ENCODE peak calls at places on chromosomes 7 and 10, in four cellular contexts. J is OCI-LY7, C is WTC11, T is left lung. R is an unnamed sample.

GRCh38 chr7:106224797-106225196 is 60.0 kb downstream of the NAMPT start:
- DNase-seq in C (no peak), T (no peak), J (no peak), R (no peak)

GRCh38 chr7:107726356-107727130 is 17.4 kb upstream of the CBLL1 start:
- DNase-seq in J (no peak), T (no peak), C (no peak), R (no peak)

GRCh38 chr10:48206470-48207250 is 67.8 kb downstream of the FRMPD2 start:
- DNase-seq in T (no peak), J (no peak), C (no peak), R (no peak)

GRCh38 chr7:56092789-56093531 is at the start of gene PHKG1:
- DNase-seq in C (peak; percentile 36), J (no peak), T (peak; percentile 83), R (peak; percentile 81)

GRCh38 chr10:97020452-97021400 is 165.0 kb downstream of the SLIT1 start:
- DNase-seq in T (peak; percentile 53), J (no peak), C (no peak), R (no peak)

GRCh38 chr10:113397031-113397430 is 155.8 kb upstream of the HABP2 start:
- DNase-seq in T (peak; percentile 65), J (no peak), C (no peak), R (no peak)

GRCh38 chr10:98267069-98267893 is 713 bp downstream of the LOXL4 start:
- DNase-seq in J (no peak), C (no peak), T (no peak), R (no peak)

GRCh38 chr7:151632750-151633515 is 113.2 kb upstream of the RHEB start:
- DNase-seq in T (peak; percentile 93), C (peak; percentile 56), J (peak; percentile 52), R (peak; percentile 83)

GRCh38 chr10:71776528-71776927 is 3.2 kb upstream of the VSIR start:
- DNase-seq in J (peak; percentile 30), C (no peak), T (no peak), R (no peak)

GRCh38 chr10:11154333-11154732 is 136.7 kb downstream of the CELF2 start:
- DNase-seq in C (no peak), T (no peak), J (no peak), R (no peak)

GRCh38 chr10:92839191-92840085 is 8.9 kb upstream of the EXOC6 start:
- DNase-seq in T (peak; percentile 88), C (peak; percentile 89), J (peak; percentile 59), R (peak; percentile 79)

GRCh38 chr10:98795467-98795866 is 348.7 kb upstream of the HPS1 start:
- DNase-seq in J (no peak), T (no peak), C (no peak), R (no peak)

GRCh38 chr7:138514044-138514443 is 54.0 kb downstream of the TRIM24 start:
- DNase-seq in J (no peak), T (no peak), C (no peak), R (no peak)

GRCh38 chr7:158157460-158157859 is 430.2 kb downstream of the PTPRN2 start:
- DNase-seq in C (no peak), T (no peak), J (no peak), R (no peak)

DNA sequence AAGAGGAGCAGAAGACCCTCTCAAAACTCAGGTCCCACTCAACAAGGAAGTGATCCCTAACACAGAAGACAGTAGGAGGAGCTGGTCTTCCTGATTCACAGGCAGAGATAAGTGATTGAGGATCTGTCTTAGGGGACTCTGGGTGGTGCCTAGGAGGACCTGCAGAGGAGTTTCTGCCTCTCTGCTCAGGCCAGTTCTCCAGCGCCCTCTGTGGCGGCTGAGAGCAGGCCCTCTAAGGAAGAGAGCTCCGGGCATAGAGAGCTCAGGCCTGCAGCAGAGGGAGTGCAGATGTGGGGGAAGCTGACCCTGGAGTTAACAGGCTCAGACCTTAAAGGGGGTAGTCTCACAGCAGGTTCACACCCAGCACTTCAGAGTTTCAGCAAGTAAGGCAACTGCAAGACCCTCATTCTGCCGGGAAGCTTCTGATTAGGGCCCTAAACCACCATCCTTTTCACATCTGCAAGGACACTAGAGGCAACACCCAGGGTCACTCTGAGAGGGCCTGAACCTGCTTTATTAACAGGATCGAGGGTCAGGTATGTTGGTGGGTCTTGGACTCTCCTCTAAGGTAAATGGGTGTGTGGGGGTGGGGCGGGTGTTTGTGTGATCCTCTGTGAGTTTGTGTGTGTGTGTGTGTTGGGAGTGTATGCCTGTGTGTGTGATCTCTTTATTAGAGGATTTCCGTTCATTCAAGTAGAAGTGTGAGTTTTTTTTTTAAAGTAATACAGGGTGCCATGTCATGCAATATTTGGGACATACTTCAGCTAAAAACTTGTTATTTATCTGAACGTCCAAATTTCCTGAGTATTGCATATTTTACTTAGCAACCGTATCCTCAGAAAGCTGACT is 57.6 kb upstream of the TARP start:
- DNase-seq in J (peak; percentile 73), C (peak; percentile 83), T (no peak), R (no peak)
- TF ChIP-seq CTCF in J (peak; percentile 73), C (peak; percentile 26), T (no peak), R (no peak)

GRCh38 chr10:89555688-89556445 is 20.5 kb upstream of the SLC16A12 start:
- DNase-seq in T (no peak), J (no peak), C (peak; percentile 33), R (no peak)
- TF ChIP-seq CTCF in T (no peak), J (no peak), C (no peak), R (no peak)

GRCh38 chr10:87819274-87819585 is 1.2 kb upstream of the ATAD1 start:
- DNase-seq in C (no peak), T (no peak), J (no peak), R (no peak)

GRCh38 chr10:87817291-87817872 is 644 bp downstream of the ATAD1 start:
- DNase-seq in T (no peak), C (no peak), J (peak; percentile 49), R (no peak)

GRCh38 chr10:87816842-87817178 is 1.2 kb downstream of the ATAD1 start:
- DNase-seq in T (no peak), C (no peak), J (no peak), R (no peak)

GRCh38 chr10:87818505-87819273 is 663 bp upstream of the ATAD1 start:
- DNase-seq in C (no peak), T (no peak), J (peak; percentile 91), R (peak; percentile 67)

GRCh38 chr10:87817873-87818504 is at the start of gene ATAD1:
- DNase-seq in C (peak; percentile 80), J (peak; percentile 93), T (peak; percentile 95), R (peak; percentile 93)
- TF ChIP-seq CTCF in C (no peak), J (peak; percentile 28), T (peak; percentile 12), R (peak; percentile 29)

GRCh38 chr10:23035569-23035968 is 59.8 kb upstream of the MSRB2 start:
- DNase-seq in T (no peak), C (peak; percentile 36), J (no peak), R (no peak)
- TF ChIP-seq CTCF in T (no peak), C (peak; percentile 19), J (peak; percentile 27), R (no peak)

DNA sequence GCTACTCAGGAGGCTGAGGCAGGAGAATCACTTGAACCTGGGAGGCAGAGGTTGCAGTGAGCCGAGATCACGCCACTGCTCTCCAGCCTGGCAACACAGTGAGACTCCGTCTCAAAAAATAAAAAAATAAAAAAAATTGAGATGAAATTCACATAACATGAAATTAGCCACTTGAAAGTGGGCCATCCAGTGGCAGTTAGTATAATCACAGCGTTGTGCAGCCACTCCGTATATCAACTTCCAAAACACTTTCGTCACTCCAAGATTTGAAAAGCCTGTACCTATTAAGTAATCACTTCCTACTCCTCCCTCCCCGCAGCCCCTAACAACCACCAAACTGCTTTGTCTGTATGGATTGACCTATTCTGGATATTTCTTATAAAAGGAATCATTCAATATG is 20.7 kb upstream of the CACUL1 start:
- DNase-seq in T (no peak), C (no peak), J (no peak), R (no peak)
- TF ChIP-seq CTCF in T (no peak), C (no peak), J (no peak), R (peak; percentile 15)

GRCh38 chr10:130560079-130560478 is 423.9 kb downstream of the GLRX3 start:
- DNase-seq in J (no peak), T (no peak), C (no peak), R (no peak)
- TF ChIP-seq CTCF in J (no peak), T (no peak), C (no peak), R (no peak)

DNA sequence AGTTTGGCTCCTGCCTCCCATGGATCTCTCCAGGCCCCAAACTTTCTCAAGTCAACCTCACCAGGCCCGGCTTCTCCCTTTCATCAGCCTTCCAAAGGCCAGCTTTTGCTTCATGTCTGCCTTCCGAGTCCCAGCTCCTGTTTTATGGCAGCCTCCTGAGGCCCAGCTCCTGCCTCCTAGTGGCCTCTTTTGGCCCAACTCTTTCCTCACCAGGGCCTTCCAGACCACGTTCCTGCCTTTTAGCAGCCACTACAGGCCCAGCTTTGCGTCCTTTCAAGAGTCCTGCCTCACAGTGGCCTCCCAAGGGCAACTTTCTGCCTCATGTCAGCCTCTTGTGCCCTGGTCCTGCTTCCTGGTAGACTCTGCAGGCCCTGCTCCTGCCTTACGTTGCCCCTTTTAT is 15.3 kb upstream of the TMEM248 start:
- DNase-seq in T (no peak), C (peak; percentile 40), J (no peak), R (no peak)
- TF ChIP-seq CTCF in T (no peak), C (peak; percentile 22), J (peak; percentile 51), R (no peak)

R was measured in upper lobe of right lung.